ENCODE peak calls at places on chromosomes 6 and 20, in eight cellular contexts. One of them, this sample, is unnamed.

GRCh38 chr6:36727491-36728021 is 29.9 kb downstream of the RAB44 start:
- DNase-seq in upper lobe of right lung: no peak
- DNase-seq in fibroblast of the aortic adventitia: peak; percentile 5
- DNase-seq in mesothelial cell of epicardium: no peak
- DNase-seq in IMR-90: peak; percentile 29
- DNase-seq in kidney epithelial cell: no peak
- DNase-seq in Calu3: no peak
- DNase-seq in ascending aorta: no peak
- DNase-seq in this sample: no peak

GRCh38 chr20:47551841-47552240 is 50.2 kb downstream of the NCOA3 start:
- DNase-seq in ascending aorta: no peak
- DNase-seq in IMR-90: no peak
- DNase-seq in kidney epithelial cell: no peak
- DNase-seq in Calu3: no peak
- DNase-seq in mesothelial cell of epicardium: no peak
- DNase-seq in fibroblast of the aortic adventitia: no peak
- DNase-seq in upper lobe of right lung: no peak
- DNase-seq in this sample: no peak

GRCh38 chr6:169867751-169868191 is 116.3 kb downstream of the ERMARD start:
- DNase-seq in mesothelial cell of epicardium: peak; percentile 17
- DNase-seq in ascending aorta: no peak
- DNase-seq in fibroblast of the aortic adventitia: no peak
- DNase-seq in kidney epithelial cell: no peak
- DNase-seq in Calu3: no peak
- DNase-seq in IMR-90: no peak
- DNase-seq in upper lobe of right lung: no peak
- DNase-seq in this sample: no peak

GRCh38 chr6:116840091-116840490 is 11.2 kb upstream of the GPRC6A start:
- DNase-seq in upper lobe of right lung: no peak
- DNase-seq in IMR-90: peak; percentile 50
- DNase-seq in Calu3: no peak
- DNase-seq in kidney epithelial cell: peak; percentile 35
- DNase-seq in fibroblast of the aortic adventitia: no peak
- DNase-seq in ascending aorta: no peak
- DNase-seq in mesothelial cell of epicardium: no peak
- DNase-seq in this sample: no peak

GRCh38 chr6:98724537-98724936 is 109.8 kb upstream of the POU3F2 start:
- DNase-seq in Calu3: no peak
- DNase-seq in ascending aorta: no peak
- DNase-seq in upper lobe of right lung: no peak
- DNase-seq in IMR-90: no peak
- DNase-seq in kidney epithelial cell: no peak
- DNase-seq in fibroblast of the aortic adventitia: no peak
- DNase-seq in mesothelial cell of epicardium: no peak
- DNase-seq in this sample: no peak

GRCh38 chr6:35021014-35021413 is 120.1 kb downstream of the TCP11 start:
- DNase-seq in fibroblast of the aortic adventitia: peak; percentile 19
- DNase-seq in mesothelial cell of epicardium: no peak
- DNase-seq in Calu3: no peak
- DNase-seq in IMR-90: no peak
- DNase-seq in ascending aorta: peak; percentile 77
- DNase-seq in upper lobe of right lung: no peak
- DNase-seq in kidney epithelial cell: no peak
- DNase-seq in this sample: no peak

GRCh38 chr6:109687271-109687721 is 3.7 kb downstream of the AK9 start:
- DNase-seq in Calu3: peak; percentile 31
- DNase-seq in upper lobe of right lung: no peak
- DNase-seq in kidney epithelial cell: peak; percentile 42
- DNase-seq in fibroblast of the aortic adventitia: peak; percentile 96
- DNase-seq in mesothelial cell of epicardium: no peak
- DNase-seq in ascending aorta: peak; percentile 67
- DNase-seq in IMR-90: peak; percentile 96
- DNase-seq in this sample: no peak

GRCh38 chr6:70864404-70864803 is 92.5 kb downstream of the B3GAT2 start:
- DNase-seq in kidney epithelial cell: no peak
- DNase-seq in mesothelial cell of epicardium: no peak
- DNase-seq in fibroblast of the aortic adventitia: no peak
- DNase-seq in IMR-90: no peak
- DNase-seq in ascending aorta: no peak
- DNase-seq in Calu3: no peak
- DNase-seq in upper lobe of right lung: no peak
- DNase-seq in this sample: no peak

GRCh38 chr6:53055873-53056272 is 9.3 kb upstream of the FBXO9 start:
- DNase-seq in ascending aorta: no peak
- DNase-seq in mesothelial cell of epicardium: no peak
- DNase-seq in Calu3: no peak
- DNase-seq in upper lobe of right lung: no peak
- DNase-seq in fibroblast of the aortic adventitia: no peak
- DNase-seq in kidney epithelial cell: no peak
- DNase-seq in IMR-90: no peak
- DNase-seq in this sample: no peak

GRCh38 chr6:31572041-31572911 is at the start of gene LTA:
- DNase-seq in ascending aorta: no peak
- DNase-seq in IMR-90: no peak
- DNase-seq in upper lobe of right lung: no peak
- DNase-seq in fibroblast of the aortic adventitia: no peak
- DNase-seq in mesothelial cell of epicardium: no peak
- DNase-seq in kidney epithelial cell: no peak
- DNase-seq in Calu3: no peak
- DNase-seq in this sample: no peak

GRCh38 chr6:138416201-138416600 is 12.2 kb downstream of the HEBP2 start:
- DNase-seq in kidney epithelial cell: no peak
- DNase-seq in mesothelial cell of epicardium: no peak
- DNase-seq in IMR-90: no peak
- DNase-seq in fibroblast of the aortic adventitia: peak; percentile 14
- DNase-seq in ascending aorta: no peak
- DNase-seq in Calu3: no peak
- DNase-seq in upper lobe of right lung: no peak
- DNase-seq in this sample: no peak

GRCh38 chr6:19690676-19691075 is 146.5 kb upstream of the ID4 start:
- DNase-seq in ascending aorta: no peak
- DNase-seq in IMR-90: no peak
- DNase-seq in fibroblast of the aortic adventitia: no peak
- DNase-seq in Calu3: no peak
- DNase-seq in kidney epithelial cell: no peak
- DNase-seq in upper lobe of right lung: no peak
- DNase-seq in mesothelial cell of epicardium: no peak
- DNase-seq in this sample: no peak

GRCh38 chr6:13048113-13048512 is 280.2 kb downstream of the TBC1D7 start:
- DNase-seq in IMR-90: no peak
- DNase-seq in ascending aorta: no peak
- DNase-seq in fibroblast of the aortic adventitia: peak; percentile 1
- DNase-seq in mesothelial cell of epicardium: no peak
- DNase-seq in upper lobe of right lung: no peak
- DNase-seq in kidney epithelial cell: no peak
- DNase-seq in Calu3: no peak
- DNase-seq in this sample: no peak

GRCh38 chr20:36385503-36385902 is 79.4 kb downstream of the DLGAP4 start:
- DNase-seq in IMR-90: no peak
- DNase-seq in Calu3: no peak
- DNase-seq in fibroblast of the aortic adventitia: no peak
- DNase-seq in kidney epithelial cell: no peak
- DNase-seq in upper lobe of right lung: no peak
- DNase-seq in mesothelial cell of epicardium: no peak
- DNase-seq in ascending aorta: no peak
- DNase-seq in this sample: no peak

GRCh38 chr6:82568290-82568993 is 204.8 kb downstream of the TPBG start:
- DNase-seq in upper lobe of right lung: no peak
- DNase-seq in Calu3: no peak
- DNase-seq in IMR-90: no peak
- DNase-seq in fibroblast of the aortic adventitia: no peak
- DNase-seq in mesothelial cell of epicardium: no peak
- DNase-seq in ascending aorta: no peak
- DNase-seq in kidney epithelial cell: no peak
- DNase-seq in this sample: no peak

GRCh38 chr6:33028220-33028849 is 18.9 kb upstream of the HLA-DOA start:
- DNase-seq in ascending aorta: no peak
- DNase-seq in fibroblast of the aortic adventitia: no peak
- DNase-seq in IMR-90: no peak
- DNase-seq in Calu3: no peak
- DNase-seq in mesothelial cell of epicardium: no peak
- DNase-seq in kidney epithelial cell: no peak
- DNase-seq in upper lobe of right lung: no peak
- DNase-seq in this sample: no peak

GRCh38 chr6:128538763-128539162 is 18.4 kb upstream of the PTPRK start:
- DNase-seq in fibroblast of the aortic adventitia: no peak
- DNase-seq in upper lobe of right lung: no peak
- DNase-seq in Calu3: no peak
- DNase-seq in ascending aorta: no peak
- DNase-seq in kidney epithelial cell: no peak
- DNase-seq in IMR-90: peak; percentile 75
- DNase-seq in mesothelial cell of epicardium: no peak
- DNase-seq in this sample: no peak

GRCh38 chr6:119463081-119463626 is 113.6 kb upstream of the MAN1A1 start:
- DNase-seq in ascending aorta: no peak
- DNase-seq in mesothelial cell of epicardium: no peak
- DNase-seq in fibroblast of the aortic adventitia: no peak
- DNase-seq in upper lobe of right lung: no peak
- DNase-seq in kidney epithelial cell: no peak
- DNase-seq in IMR-90: no peak
- DNase-seq in Calu3: no peak
- DNase-seq in this sample: no peak

GRCh38 chr20:62186887-62187866 is 4.3 kb downstream of the MTG2 start:
- DNase-seq in kidney epithelial cell: no peak
- DNase-seq in Calu3: no peak
- DNase-seq in fibroblast of the aortic adventitia: peak; percentile 68
- DNase-seq in upper lobe of right lung: no peak
- DNase-seq in mesothelial cell of epicardium: no peak
- DNase-seq in ascending aorta: no peak
- DNase-seq in IMR-90: peak; percentile 37
- DNase-seq in this sample: no peak

GRCh38 chr20:62193079-62194025 is 10.5 kb downstream of the MTG2 start:
- DNase-seq in Calu3: no peak
- DNase-seq in mesothelial cell of epicardium: no peak
- DNase-seq in ascending aorta: no peak
- DNase-seq in upper lobe of right lung: no peak
- DNase-seq in IMR-90: no peak
- DNase-seq in kidney epithelial cell: no peak
- DNase-seq in fibroblast of the aortic adventitia: no peak
- DNase-seq in this sample: no peak

GRCh38 chr20:62192635-62193034 is 9.8 kb downstream of the MTG2 start:
- DNase-seq in fibroblast of the aortic adventitia: no peak
- DNase-seq in IMR-90: no peak
- DNase-seq in ascending aorta: no peak
- DNase-seq in kidney epithelial cell: no peak
- DNase-seq in mesothelial cell of epicardium: no peak
- DNase-seq in Calu3: no peak
- DNase-seq in upper lobe of right lung: no peak
- DNase-seq in this sample: no peak

GRCh38 chr20:62191781-62192559 is 9.1 kb downstream of the MTG2 start:
- DNase-seq in Calu3: no peak
- DNase-seq in kidney epithelial cell: no peak
- DNase-seq in upper lobe of right lung: no peak
- DNase-seq in mesothelial cell of epicardium: no peak
- DNase-seq in ascending aorta: no peak
- DNase-seq in IMR-90: no peak
- DNase-seq in fibroblast of the aortic adventitia: no peak
- DNase-seq in this sample: no peak

DNA sequence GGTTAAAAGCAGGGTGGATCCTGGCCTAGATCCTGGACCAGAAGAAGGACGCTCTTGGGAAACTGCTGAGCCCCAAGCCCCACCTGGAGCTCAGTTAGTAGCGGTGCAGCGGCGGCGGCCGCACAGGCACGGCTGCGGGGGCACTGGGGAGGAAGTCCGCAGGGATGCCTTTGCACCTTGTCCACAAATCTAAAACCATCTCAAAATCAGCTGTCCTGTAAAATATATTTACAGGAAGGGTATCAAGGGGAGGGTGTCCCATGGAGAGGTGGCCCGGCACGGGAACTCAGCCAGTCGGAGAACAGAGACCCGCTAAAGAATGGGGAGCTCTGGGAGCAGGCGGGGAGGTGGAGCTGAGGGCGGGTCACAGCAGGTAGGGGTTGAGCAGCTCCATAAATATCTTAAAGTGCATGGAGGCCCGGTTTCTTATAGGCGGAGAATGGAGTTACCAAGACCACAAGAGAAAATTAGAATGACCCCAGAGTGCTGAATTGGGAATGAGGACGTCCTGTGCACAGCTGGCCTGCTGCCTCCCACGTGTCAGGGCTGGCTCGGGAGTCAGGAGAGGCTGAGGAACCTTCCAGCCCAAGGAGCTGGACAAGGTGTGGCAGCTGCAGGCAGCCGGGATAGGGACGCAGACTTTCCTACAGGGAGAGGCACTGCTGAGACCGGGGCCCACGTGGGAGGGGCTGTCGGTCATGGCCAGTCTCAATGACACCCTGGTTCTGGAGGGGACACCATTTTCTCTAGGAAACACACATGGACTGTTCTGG is 8.0 kb downstream of the MTG2 start:
- DNase-seq in mesothelial cell of epicardium: no peak
- DNase-seq in ascending aorta: no peak
- DNase-seq in Calu3: no peak
- DNase-seq in kidney epithelial cell: no peak
- DNase-seq in fibroblast of the aortic adventitia: no peak
- DNase-seq in upper lobe of right lung: no peak
- DNase-seq in IMR-90: no peak
- DNase-seq in this sample: no peak
- TF ChIP-seq CTCF in mesothelial cell of epicardium: no peak
- TF ChIP-seq CTCF in ascending aorta: no peak
- TF ChIP-seq CTCF in Calu3: no peak
- TF ChIP-seq CTCF in kidney epithelial cell: no peak
- TF ChIP-seq CTCF in fibroblast of the aortic adventitia: no peak
- TF ChIP-seq CTCF in upper lobe of right lung: no peak
- TF ChIP-seq CTCF in IMR-90: no peak
- TF ChIP-seq CTCF in this sample: no peak

GRCh38 chr20:62287759-62288534 is 14.8 kb upstream of the ADRM1 start:
- DNase-seq in kidney epithelial cell: no peak
- DNase-seq in ascending aorta: no peak
- DNase-seq in IMR-90: no peak
- DNase-seq in mesothelial cell of epicardium: no peak
- DNase-seq in upper lobe of right lung: no peak
- DNase-seq in Calu3: no peak
- DNase-seq in fibroblast of the aortic adventitia: no peak
- DNase-seq in this sample: no peak
- TF ChIP-seq CTCF in kidney epithelial cell: no peak
- TF ChIP-seq CTCF in ascending aorta: no peak
- TF ChIP-seq CTCF in IMR-90: no peak
- TF ChIP-seq CTCF in mesothelial cell of epicardium: no peak
- TF ChIP-seq CTCF in upper lobe of right lung: no peak
- TF ChIP-seq CTCF in Calu3: no peak
- TF ChIP-seq CTCF in fibroblast of the aortic adventitia: no peak
- TF ChIP-seq CTCF in this sample: no peak

GRCh38 chr6:104896914-104897313 is 37.2 kb upstream of the HACE1 start:
- DNase-seq in IMR-90: no peak
- DNase-seq in mesothelial cell of epicardium: no peak
- DNase-seq in kidney epithelial cell: no peak
- DNase-seq in Calu3: no peak
- DNase-seq in ascending aorta: no peak
- DNase-seq in upper lobe of right lung: no peak
- DNase-seq in fibroblast of the aortic adventitia: peak; percentile 11
- DNase-seq in this sample: no peak
- TF ChIP-seq CTCF in IMR-90: peak; percentile 34
- TF ChIP-seq CTCF in mesothelial cell of epicardium: no peak
- TF ChIP-seq CTCF in kidney epithelial cell: no peak
- TF ChIP-seq CTCF in Calu3: no peak
- TF ChIP-seq CTCF in ascending aorta: no peak
- TF ChIP-seq CTCF in upper lobe of right lung: no peak
- TF ChIP-seq CTCF in fibroblast of the aortic adventitia: no peak
- TF ChIP-seq CTCF in this sample: peak; percentile 29

GRCh38 chr20:32017711-32018251 is 7.5 kb downstream of the CCM2L start:
- DNase-seq in ascending aorta: no peak
- DNase-seq in kidney epithelial cell: no peak
- DNase-seq in upper lobe of right lung: peak; percentile 78
- DNase-seq in fibroblast of the aortic adventitia: no peak
- DNase-seq in Calu3: peak; percentile 88
- DNase-seq in IMR-90: no peak
- DNase-seq in mesothelial cell of epicardium: peak; percentile 60
- DNase-seq in this sample: peak; percentile 47
- TF ChIP-seq CTCF in ascending aorta: no peak
- TF ChIP-seq CTCF in kidney epithelial cell: peak; percentile 30
- TF ChIP-seq CTCF in upper lobe of right lung: peak; percentile 29
- TF ChIP-seq CTCF in fibroblast of the aortic adventitia: no peak
- TF ChIP-seq CTCF in Calu3: peak; percentile 86
- TF ChIP-seq CTCF in IMR-90: no peak
- TF ChIP-seq CTCF in mesothelial cell of epicardium: peak; percentile 36
- TF ChIP-seq CTCF in this sample: no peak